ENCODE peak calls at places on chromosomes 4 and X, in four cellular contexts. S, H, G and Z are unnamed samples.

GRCh38 chr4:183504930-183505555 is at the start of gene ING2:
- DNase-seq in S (no peak), H (peak), G (peak), Z (peak)

GRCh38 chrX:7240929-7241328 is 93.0 kb upstream of the PUDP start:
- DNase-seq in S (no peak), H (no peak), G (no peak), Z (no peak)

GRCh38 chr4:105859233-105859632 is 36.0 kb upstream of the NPNT start:
- DNase-seq in S (no peak), H (no peak), G (peak), Z (no peak)

GRCh38 chr4:10083861-10084641 is 32.5 kb downstream of the WDR1 start:
- DNase-seq in S (no peak), H (peak), G (no peak), Z (no peak)

GRCh38 chr4:22408474-22408873 is 107.4 kb downstream of the ADGRA3 start:
- DNase-seq in S (no peak), H (no peak), G (no peak), Z (no peak)

GRCh38 chr4:26573389-26573794 is 10.5 kb upstream of the TBC1D19 start:
- DNase-seq in S (no peak), H (no peak), G (no peak), Z (peak)

GRCh38 chrX:150365051-150365952 is 2.2 kb downstream of the MAMLD1 start:
- DNase-seq in S (peak), H (peak), G (peak), Z (peak)

GRCh38 chr4:1864076-1865008 is 6.9 kb upstream of the NSD2 start:
- DNase-seq in S (no peak), H (no peak), G (no peak), Z (no peak)

GRCh38 chr4:152939655-152940054 is 3.5 kb downstream of the FHDC1 start:
- DNase-seq in S (no peak), H (no peak), G (no peak), Z (no peak)

GRCh38 chr4:140188975-140189374 is 35.0 kb upstream of the MAML3 start:
- DNase-seq in S (no peak), H (no peak), G (peak), Z (no peak)

GRCh38 chr4:170589597-170590191 is 499.9 kb upstream of the AADAT start:
- DNase-seq in S (no peak), H (no peak), G (no peak), Z (peak)

GRCh38 chrX:2395261-2395850 is 105.4 kb downstream of the DHRSX start:
- DNase-seq in S (no peak), H (no peak), G (no peak), Z (no peak)

GRCh38 chr4:101763576-101763975 is 27.0 kb upstream of the BANK1 start:
- DNase-seq in S (no peak), H (no peak), G (no peak), Z (no peak)